ENCODE peak calls at places on chromosomes 3 and 15, in four cellular contexts. U is K562, K is HepG2, L is GM12878. P is an unnamed sample.

GRCh38 chr3:152087153-152087552 is 181.6 kb upstream of the MBNL1 start:
- DNase-seq in U (no peak), K (no peak), L (no peak), P (no peak)

GRCh38 chr3:157868168-157868567 is 238.1 kb downstream of the SHOX2 start:
- DNase-seq in L (no peak), K (no peak), U (no peak), P (no peak)

GRCh38 chr15:39321977-39322376 is 258.9 kb upstream of the THBS1 start:
- DNase-seq in L (no peak), U (no peak), K (no peak), P (no peak)

GRCh38 chr3:53711387-53711786 is 134.8 kb downstream of the CHDH start:
- DNase-seq in U (no peak), K (no peak), L (no peak), P (no peak)

GRCh38 chr3:61637088-61638051 is 76.0 kb downstream of the PTPRG start:
- DNase-seq in K (no peak), U (no peak), L (peak; percentile 48), P (no peak)

GRCh38 chr3:70889162-70890045 is 577.0 kb upstream of the MDFIC2 start:
- DNase-seq in L (no peak), U (no peak), K (no peak), P (no peak)

GRCh38 chr3:13655074-13655913 is 106.4 kb downstream of the FBLN2 start:
- DNase-seq in U (peak; percentile 91), K (no peak), L (no peak), P (peak; percentile 80)

GRCh38 chr3:139288266-139288821 is 55.5 kb upstream of the MRPS22 start:
- DNase-seq in L (no peak), K (no peak), U (peak; percentile 67), P (no peak)

GRCh38 chr3:12541625-12542024 is 3.7 kb downstream of the MKRN2OS start:
- DNase-seq in L (no peak), K (no peak), U (peak; percentile 36), P (no peak)

GRCh38 chr3:53643757-53644156 is 149.3 kb downstream of the CACNA1D start:
- DNase-seq in U (no peak), K (no peak), L (no peak), P (no peak)

GRCh38 chr15:40248006-40248783 is 9.3 kb downstream of the PAK6 start:
- DNase-seq in U (no peak), L (no peak), K (no peak), P (no peak)

GRCh38 chr15:89399390-89400120 is 64.9 kb upstream of the POLG start:
- DNase-seq in U (peak; percentile 89), K (no peak), L (no peak), P (peak; percentile 72)

GRCh38 chr3:111332488-111333095 is 209.4 kb upstream of the CD96 start:
- DNase-seq in L (no peak), U (no peak), K (no peak), P (no peak)

GRCh38 chr3:175207361-175207760 is 348.2 kb downstream of the NAALADL2 start:
- DNase-seq in U (no peak), K (no peak), L (no peak), P (no peak)

GRCh38 chr3:30615615-30616346 is 9.4 kb downstream of the TGFBR2 start:
- DNase-seq in U (no peak), L (no peak), K (no peak), P (no peak)

GRCh38 chr3:165778456-165778855 is 58.8 kb downstream of the BCHE start:
- DNase-seq in K (no peak), L (no peak), U (no peak), P (no peak)

GRCh38 chr15:29570931-29571727 is 251.1 kb downstream of the TJP1 start:
- DNase-seq in U (no peak), L (no peak), K (no peak), P (peak; percentile 38)

GRCh38 chr3:194868831-194869230 is 183.1 kb downstream of the FAM43A start:
- DNase-seq in L (no peak), K (no peak), U (no peak), P (no peak)

GRCh38 chr3:140898340-140899180 is 43.1 kb upstream of the SLC25A36 start:
- DNase-seq in K (peak; percentile 58), U (peak; percentile 39), L (peak; percentile 7), P (peak; percentile 43)

GRCh38 chr15:77753238-77753873 is 120.6 kb upstream of the LINGO1 start:
- DNase-seq in K (peak; percentile 4), U (peak; percentile 67), L (no peak), P (peak; percentile 71)

GRCh38 chr3:41575754-41576153 is 376.4 kb downstream of the CTNNB1 start:
- DNase-seq in K (no peak), L (no peak), U (no peak), P (no peak)

GRCh38 chr3:189394599-189395121 is 222.9 kb downstream of the TPRG1 start:
- DNase-seq in U (no peak), L (peak; percentile 64), K (no peak), P (no peak)

GRCh38 chr3:62592408-62592807 is 219.1 kb upstream of the FEZF2 start:
- DNase-seq in U (no peak), L (no peak), K (no peak), P (no peak)

DNA sequence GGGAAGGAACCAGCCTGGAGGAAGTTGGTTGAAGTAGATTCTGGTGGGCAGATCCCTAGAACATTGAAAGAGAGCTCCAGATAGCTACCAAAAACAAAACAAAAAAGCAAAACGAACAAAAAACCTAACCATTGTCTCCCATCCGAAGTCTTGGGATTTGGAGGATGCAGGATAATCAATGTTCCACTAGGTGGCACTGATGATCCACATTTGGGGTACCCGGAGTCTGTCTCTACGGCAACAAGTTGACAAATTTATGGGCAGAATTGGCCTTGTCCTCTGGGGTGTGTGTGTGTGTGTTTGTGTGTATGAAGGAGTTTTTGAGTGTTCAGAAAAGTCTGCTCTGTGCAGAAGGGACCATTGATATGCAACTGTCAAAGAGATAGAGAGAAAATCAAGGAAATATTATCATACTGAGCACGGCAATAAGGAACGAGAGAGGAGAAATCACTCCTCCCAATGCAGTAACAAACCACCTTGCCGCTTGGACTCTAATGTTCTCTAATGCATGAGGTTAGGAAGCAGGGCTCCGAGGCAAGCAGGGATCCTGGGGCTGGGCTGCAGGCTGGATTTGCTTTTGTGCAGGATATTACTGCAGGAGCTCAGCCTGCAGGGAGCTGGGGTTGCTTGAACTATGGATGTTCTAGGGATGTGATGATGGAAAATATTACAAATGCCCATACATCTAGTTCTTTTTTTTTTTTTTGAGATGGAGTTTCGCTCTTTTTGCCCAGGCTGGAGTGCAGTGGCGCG is 59.8 kb upstream of the KLHL25 start:
- DNase-seq in K (peak; percentile 52), U (peak; percentile 68), L (no peak), P (peak; percentile 76)
- TF ChIP-seq TARDBP in K (no peak), U (no peak), L (no peak), P (no peak)

DNA sequence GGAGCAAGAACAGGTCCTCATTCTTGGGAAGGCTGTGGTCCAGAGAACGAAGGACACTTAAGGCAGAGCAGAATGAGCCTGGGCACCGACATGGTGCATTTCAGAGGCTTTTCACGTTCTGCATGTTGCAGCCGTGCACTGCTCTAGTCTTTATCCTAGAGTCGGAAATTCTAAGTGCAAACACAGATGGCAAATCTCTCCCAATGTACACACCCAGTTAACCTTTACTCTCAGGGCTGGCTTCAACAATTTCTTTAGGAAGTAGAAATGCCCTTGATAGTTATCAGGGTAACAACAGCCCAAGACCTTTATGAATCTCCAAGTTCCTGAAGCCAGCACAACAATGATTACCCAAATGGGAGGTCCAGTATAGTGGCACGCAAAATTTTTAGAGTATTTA is 39.1 kb upstream of the LRTM1 start:
- DNase-seq in K (no peak), L (no peak), U (no peak), P (no peak)
- TF ChIP-seq TARDBP in K (no peak), L (no peak), U (no peak), P (no peak)

GRCh38 chr3:10744098-10744465 is 71.9 kb upstream of the SLC6A11 start:
- DNase-seq in L (no peak), U (peak; percentile 55), K (peak; percentile 6), P (peak; percentile 26)
- TF ChIP-seq TARDBP in L (no peak), U (no peak), K (no peak), P (no peak)

DNA sequence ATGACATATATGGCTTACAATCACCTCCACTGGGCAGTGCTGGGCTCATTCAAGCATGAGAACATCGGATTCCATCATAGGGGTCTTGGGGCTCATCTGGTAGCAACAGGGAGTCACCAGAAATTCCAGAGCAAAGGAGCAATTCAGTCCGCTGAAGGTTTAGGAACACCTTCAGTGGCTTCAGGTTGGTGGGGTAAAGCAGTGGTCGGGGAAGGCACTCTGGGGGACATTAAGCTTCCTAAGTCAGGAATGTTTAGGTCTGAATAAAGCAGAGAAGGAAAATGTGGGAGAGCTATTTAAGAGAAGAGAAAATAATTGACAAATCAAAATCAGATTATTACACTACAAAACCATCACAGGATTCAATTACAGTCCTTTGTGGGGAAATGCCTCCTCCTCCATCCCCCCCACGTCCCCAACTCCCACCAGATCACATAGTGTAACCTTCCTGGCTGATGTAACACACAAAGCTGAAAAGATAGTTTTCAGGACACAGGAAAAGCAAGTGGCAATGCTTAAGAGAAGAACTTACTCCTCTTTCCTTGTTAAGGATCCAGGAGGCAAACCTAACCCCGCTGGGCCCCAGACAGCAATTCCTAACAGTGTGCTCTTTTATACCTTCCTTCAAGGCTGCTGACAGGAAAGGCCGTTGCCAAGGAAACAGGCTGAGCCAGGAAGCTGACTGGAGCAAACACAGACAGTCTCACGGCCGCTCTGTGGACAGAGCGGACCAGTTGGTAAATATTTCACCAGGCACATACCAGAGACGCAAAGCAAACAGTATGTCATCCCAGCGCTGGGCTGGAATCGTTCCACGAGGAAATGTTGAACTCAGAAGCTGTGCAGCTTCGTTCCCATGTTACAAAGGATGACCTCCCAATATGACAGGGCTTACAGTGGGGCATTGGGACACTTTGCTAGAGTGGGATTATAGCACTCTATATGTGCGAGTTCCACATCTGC is 57.5 kb upstream of the LMCD1 start:
- DNase-seq in L (no peak), U (no peak), K (peak; percentile 99), P (peak; percentile 50)
- TF ChIP-seq TARDBP in L (no peak), U (no peak), K (peak; percentile 95), P (no peak)

GRCh38 chr3:39079530-39079929 is 27.7 kb downstream of the WDR48 start:
- DNase-seq in K (no peak), U (no peak), L (no peak), P (no peak)

GRCh38 chr3:39075910-39076309 is 24.1 kb downstream of the WDR48 start:
- DNase-seq in K (no peak), U (no peak), L (no peak), P (no peak)
- TF ChIP-seq TARDBP in K (no peak), U (no peak), L (no peak), P (no peak)

GRCh38 chr3:47002490-47003410 is 23.3 kb downstream of the NBEAL2 start:
- DNase-seq in U (peak; percentile 68), K (no peak), L (no peak), P (no peak)
- TF ChIP-seq TARDBP in U (no peak), K (no peak), L (no peak), P (no peak)

GRCh38 chr3:129501630-129502029 is 26.8 kb upstream of the RHO start:
- DNase-seq in L (no peak), K (no peak), U (no peak), P (no peak)

GRCh38 chr3:129502641-129503386 is 25.6 kb upstream of the RHO start:
- DNase-seq in L (no peak), U (no peak), K (no peak), P (no peak)

GRCh38 chr3:129505341-129505740 is 23.1 kb upstream of the RHO start:
- DNase-seq in L (no peak), K (no peak), U (no peak), P (no peak)

GRCh38 chr3:129504471-129505100 is 23.9 kb upstream of the RHO start:
- DNase-seq in L (no peak), K (no peak), U (no peak), P (no peak)

GRCh38 chr3:129503387-129504010 is 24.9 kb upstream of the RHO start:
- DNase-seq in K (no peak), L (no peak), U (no peak), P (no peak)
- TF ChIP-seq TARDBP in K (no peak), L (no peak), U (no peak), P (no peak)

GRCh38 chr15:44729394-44729913 is 6.9 kb upstream of the TRIM69 start:
- DNase-seq in K (no peak), U (no peak), L (no peak), P (no peak)
- TF ChIP-seq TARDBP in K (no peak), U (no peak), L (no peak), P (no peak)